ENCODE peak calls at places on chromosome 22, in ten cellular contexts. D is cardiac fibroblast, Y is fibroblast of mammary gland, O is brain microvascular endothelial cell, J is AG04450, U is lower leg skin, G is HepG2, F is iPS DF 6.9, I is ovary, Q is foreskin fibroblast. Z is an unnamed sample.

GRCh38 chr22:39087881-39088687 is 9.0 kb upstream of the APOBEC3H start:
- DNase-seq in O (no peak), I (peak; percentile 59), F (no peak), U (no peak), Y (no peak), Q (no peak), J (no peak), D (no peak), G (no peak), Z (no peak)

GRCh38 chr22:22936915-22937656 is 49.5 kb downstream of the IGLL5 start:
- DNase-seq in Y (no peak), J (no peak), Q (no peak), I (no peak), U (no peak), G (no peak), O (no peak), F (no peak), D (no peak), Z (no peak)

GRCh38 chr22:30249049-30250038 is 2.8 kb upstream of the LIF start:
- DNase-seq in U (no peak), J (no peak), I (no peak), O (no peak), D (peak; percentile 49), G (peak; percentile 40), Q (peak; percentile 77), F (no peak), Y (peak; percentile 29), Z (peak; percentile 62)

GRCh38 chr22:24812950-24813349 is 6.9 kb downstream of the SGSM1 start:
- DNase-seq in O (no peak), D (no peak), F (no peak), I (no peak), U (no peak), Q (no peak), G (no peak), J (no peak), Y (no peak), Z (no peak)

GRCh38 chr22:39234867-39235687 is 9.7 kb downstream of the PDGFB start:
- DNase-seq in Y (no peak), U (peak; percentile 87), O (no peak), Q (no peak), J (no peak), G (no peak), F (no peak), I (no peak), D (no peak), Z (no peak)

GRCh38 chr22:29603358-29604191 is at the start of gene NF2:
- DNase-seq in I (peak; percentile 98), G (peak; percentile 99), O (peak; percentile 99), Y (peak; percentile 99), J (peak; percentile 98), F (peak; percentile 100), D (peak; percentile 99), U (peak; percentile 98), Q (peak; percentile 100), Z (peak; percentile 100)

GRCh38 chr22:25880524-25880923 is 138.5 kb downstream of the MYO18B start:
- DNase-seq in D (no peak), O (no peak), U (no peak), Q (no peak), Y (no peak), G (peak; percentile 21), I (no peak), J (no peak), F (no peak), Z (no peak)

GRCh38 chr22:25702571-25703167 is 39.3 kb upstream of the MYO18B start:
- DNase-seq in F (no peak), I (no peak), O (peak; percentile 7), J (no peak), D (no peak), U (no peak), Y (no peak), Q (no peak), G (no peak), Z (no peak)

GRCh38 chr22:32333141-32333768 is 24.4 kb upstream of the RFPL3 start:
- DNase-seq in F (no peak), Q (no peak), G (no peak), O (no peak), D (no peak), U (no peak), Y (no peak), I (peak; percentile 3), J (no peak), Z (no peak)

GRCh38 chr22:44646141-44646540 is 55.9 kb upstream of the PRR5 start:
- DNase-seq in D (no peak), I (no peak), U (no peak), Y (no peak), F (no peak), Q (no peak), J (no peak), O (no peak), G (no peak), Z (no peak)

GRCh38 chr22:30705710-30706651 is 11.3 kb downstream of the OSBP2 start:
- DNase-seq in Y (peak; percentile 84), F (no peak), J (peak; percentile 15), Q (peak; percentile 95), D (peak; percentile 29), O (peak; percentile 5), I (no peak), U (no peak), G (peak; percentile 13), Z (no peak)

GRCh38 chr22:32561756-32562155 is 87.1 kb downstream of the FBXO7 start:
- DNase-seq in F (no peak), I (no peak), O (no peak), Y (no peak), Q (no peak), J (no peak), G (no peak), U (no peak), D (no peak), Z (no peak)

DNA sequence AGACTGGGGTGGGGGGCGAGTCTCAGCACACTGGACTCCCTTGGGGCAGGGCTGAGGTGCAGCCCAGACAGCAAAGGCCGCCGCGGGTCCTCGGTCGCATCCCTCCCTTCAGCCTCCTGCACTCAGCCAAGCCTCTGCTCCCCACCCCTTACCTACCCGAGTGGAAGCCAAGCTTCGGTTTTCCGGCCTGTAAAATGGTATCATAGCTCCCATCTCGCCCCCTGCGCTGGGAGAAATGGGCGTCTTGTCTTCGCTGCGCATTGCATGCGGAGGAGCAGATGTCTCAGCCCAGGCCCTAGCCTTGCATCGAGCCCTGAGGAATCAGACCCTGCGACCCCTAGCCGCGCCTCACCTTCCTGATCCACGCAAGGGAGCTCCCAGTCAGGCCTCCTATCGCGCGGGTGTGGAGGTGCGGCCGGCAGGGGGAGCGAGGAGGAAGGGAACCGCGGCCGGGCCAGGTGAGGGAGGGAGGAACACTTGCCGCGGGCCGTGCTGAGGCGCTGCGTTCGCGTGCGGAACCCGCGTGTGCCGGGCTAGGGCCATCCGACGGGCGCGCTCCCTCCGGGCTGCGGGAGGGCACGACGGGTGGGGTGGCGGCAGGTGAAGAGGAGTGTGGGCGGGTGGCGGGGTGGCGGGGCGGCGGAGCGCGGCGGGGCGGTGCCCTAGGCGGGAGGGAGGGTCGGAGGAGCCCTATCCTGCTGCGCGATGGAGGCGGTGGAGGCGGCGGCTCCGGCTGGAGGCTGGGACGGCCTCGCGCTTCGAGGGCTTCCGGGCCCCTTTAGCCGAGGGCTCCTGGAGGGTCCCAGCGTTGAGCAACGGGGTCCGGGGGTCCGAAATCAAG is 4.1 kb upstream of the TBX1 start:
- DNase-seq in F (no peak), J (no peak), G (peak; percentile 35), Q (peak; percentile 48), I (no peak), U (peak; percentile 34), Y (no peak), O (no peak), D (peak; percentile 23), Z (peak; percentile 42)
- H3K4me3 ChIP-seq in F (no peak overlapping the region), J (no peak overlapping the region), G (peak overlapping the region; percentile 26), Q (no peak overlapping the region), I (no peak overlapping the region), U (no peak overlapping the region), Y (no peak overlapping the region), O (no peak overlapping the region), D (no peak overlapping the region), Z (no peak overlapping the region)

DNA sequence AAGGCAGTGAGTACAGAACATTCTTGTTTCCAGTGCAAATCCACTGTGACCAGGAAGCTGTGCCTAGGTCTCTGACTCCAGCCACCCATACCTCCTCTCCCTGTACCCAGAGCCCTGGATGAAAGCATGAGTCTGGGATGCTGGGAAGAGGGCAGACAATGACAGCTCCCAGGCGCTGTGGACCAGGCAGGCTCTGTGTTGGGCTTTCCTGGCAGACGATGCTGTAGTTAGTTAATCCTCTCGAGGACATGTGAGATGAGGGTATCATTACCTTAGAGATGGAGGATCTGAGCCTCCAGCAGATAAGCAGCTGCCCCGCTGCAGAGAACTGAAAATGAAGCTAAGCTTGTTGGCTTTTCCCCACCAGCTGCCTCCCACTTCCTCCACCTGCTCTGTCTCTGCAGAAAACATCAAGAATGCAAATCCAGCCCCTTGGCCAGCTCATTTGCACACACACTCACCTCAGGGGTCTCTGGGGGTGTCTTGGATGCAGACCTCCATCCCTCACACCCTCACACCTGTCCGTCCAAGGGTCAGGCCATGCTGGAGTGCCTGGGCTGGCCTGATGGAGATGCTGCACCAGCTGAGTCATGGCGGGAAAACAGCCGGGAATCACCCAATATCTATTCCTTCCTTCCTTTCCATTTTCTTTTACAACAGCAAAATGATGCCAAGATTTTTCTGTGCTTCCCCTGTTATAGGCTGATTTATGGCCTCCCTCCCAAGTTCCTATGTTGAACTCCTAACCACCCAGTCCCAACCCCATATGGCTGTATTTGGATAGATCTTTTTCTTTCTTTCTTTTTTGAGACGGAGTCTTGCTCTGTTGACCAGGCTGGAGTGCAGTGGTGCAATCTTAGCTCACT is 94.9 kb upstream of the SEPTIN5 start:
- DNase-seq in U (no peak), I (no peak), G (no peak), Q (no peak), D (no peak), Y (no peak), O (no peak), F (no peak), J (no peak), Z (no peak)
- H3K4me3 ChIP-seq in U (no peak overlapping the region), I (no peak overlapping the region), G (no peak overlapping the region), Q (no peak overlapping the region), D (no peak overlapping the region), Y (no peak overlapping the region), O (no peak overlapping the region), F (no peak overlapping the region), J (no peak overlapping the region), Z (no peak overlapping the region)

GRCh38 chr22:50527921-50528681 is 1.7 kb downstream of the TYMP start:
- DNase-seq in F (no peak), D (no peak), O (no peak), Y (no peak), J (no peak), U (no peak), I (no peak), G (no peak), Q (no peak), Z (no peak)
- H3K4me3 ChIP-seq in F (no peak overlapping the region), D (no peak overlapping the region), O (no peak overlapping the region), Y (no peak overlapping the region), J (no peak overlapping the region), U (no peak overlapping the region), I (no peak overlapping the region), G (no peak overlapping the region), Q (no peak overlapping the region), Z (no peak overlapping the region)

DNA sequence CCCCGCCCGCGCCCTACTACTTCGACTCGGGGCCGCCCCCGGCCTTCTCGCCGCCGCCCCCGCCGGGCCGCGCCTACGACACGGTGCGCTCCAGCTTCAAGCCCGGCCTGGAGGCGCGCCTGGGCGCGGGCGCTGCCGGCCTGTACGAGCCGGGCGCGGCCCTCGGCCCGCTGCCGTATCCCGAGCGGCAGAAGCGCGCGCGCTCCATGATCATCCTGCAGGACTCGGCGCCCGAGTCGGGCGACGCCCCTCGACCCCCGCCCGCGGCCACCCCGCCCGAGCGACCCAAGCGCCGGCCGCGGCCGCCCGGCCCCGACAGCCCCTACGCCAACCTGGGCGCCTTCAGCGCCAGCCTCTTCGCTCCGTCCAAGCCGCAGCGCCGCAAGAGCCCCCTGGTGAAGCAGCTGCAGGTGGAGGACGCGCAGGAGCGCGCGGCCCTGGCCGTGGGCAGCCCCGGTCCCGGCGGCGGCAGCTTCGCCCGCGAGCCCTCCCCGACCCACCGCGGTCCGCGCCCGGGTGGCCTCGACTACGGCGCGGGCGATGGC is 17.6 kb upstream of the ACR start:
- DNase-seq in G (no peak), Y (peak; percentile 3), Q (peak; percentile 19), I (no peak), J (no peak), D (no peak), U (no peak), O (no peak), F (no peak), Z (no peak)
- H3K4me3 ChIP-seq in G (no peak overlapping the region), Y (no peak overlapping the region), Q (no peak overlapping the region), I (no peak overlapping the region), J (no peak overlapping the region), D (no peak overlapping the region), U (no peak overlapping the region), O (no peak overlapping the region), F (peak overlapping the region; percentile 33), Z (no peak overlapping the region)

Z was measured in fibroblast of villous mesenchyme.